ENCODE peak calls at places on chromosomes 5 and 9, in eight cellular contexts. One of them, this sample, is unnamed.

GRCh38 chr9:70792796-70793195 is 328.6 kb downstream of the TRPM3 start:
- DNase-seq in caudate nucleus: no peak
- DNase-seq in occipital lobe: no peak
- DNase-seq in GM23248: no peak
- DNase-seq in GM23338: no peak
- DNase-seq in HepG2: no peak
- DNase-seq in mesothelial cell of epicardium: no peak
- DNase-seq in stimulated activated CD4-positive, alpha-beta T cell treated with anti-CD3 and anti-CD28 coated beads, Interleukin-2, amount 100 ng/mL, for 48 hours: no peak
- DNase-seq in this sample: no peak

GRCh38 chr9:137460363-137461315 is 1.5 kb upstream of the NSMF start:
- DNase-seq in GM23248: no peak
- DNase-seq in occipital lobe: no peak
- DNase-seq in mesothelial cell of epicardium: no peak
- DNase-seq in HepG2: no peak
- DNase-seq in caudate nucleus: no peak
- DNase-seq in stimulated activated CD4-positive, alpha-beta T cell treated with anti-CD3 and anti-CD28 coated beads, Interleukin-2, amount 100 ng/mL, for 48 hours: no peak
- DNase-seq in GM23338: no peak
- DNase-seq in this sample: no peak

GRCh38 chr5:126600631-126601511 is at the start of gene PHAX:
- DNase-seq in occipital lobe: peak
- DNase-seq in mesothelial cell of epicardium: peak
- DNase-seq in caudate nucleus: peak
- DNase-seq in HepG2: peak
- DNase-seq in stimulated activated CD4-positive, alpha-beta T cell treated with anti-CD3 and anti-CD28 coated beads, Interleukin-2, amount 100 ng/mL, for 48 hours: peak
- DNase-seq in GM23338: peak
- DNase-seq in GM23248: peak
- DNase-seq in this sample: peak

GRCh38 chr5:56729488-56729887 is 85.9 kb upstream of the MAP3K1 start:
- DNase-seq in HepG2: no peak
- DNase-seq in stimulated activated CD4-positive, alpha-beta T cell treated with anti-CD3 and anti-CD28 coated beads, Interleukin-2, amount 100 ng/mL, for 48 hours: no peak
- DNase-seq in caudate nucleus: no peak
- DNase-seq in GM23338: no peak
- DNase-seq in occipital lobe: no peak
- DNase-seq in mesothelial cell of epicardium: no peak
- DNase-seq in GM23248: no peak
- DNase-seq in this sample: no peak

GRCh38 chr5:127009784-127010183 is 20.6 kb downstream of the MARCHF3 start:
- DNase-seq in GM23248: no peak
- DNase-seq in HepG2: no peak
- DNase-seq in stimulated activated CD4-positive, alpha-beta T cell treated with anti-CD3 and anti-CD28 coated beads, Interleukin-2, amount 100 ng/mL, for 48 hours: no peak
- DNase-seq in GM23338: no peak
- DNase-seq in mesothelial cell of epicardium: no peak
- DNase-seq in occipital lobe: no peak
- DNase-seq in caudate nucleus: no peak
- DNase-seq in this sample: no peak

GRCh38 chr5:43428034-43428712 is 16.0 kb upstream of the CCL28 start:
- DNase-seq in mesothelial cell of epicardium: no peak
- DNase-seq in GM23338: no peak
- DNase-seq in caudate nucleus: no peak
- DNase-seq in occipital lobe: no peak
- DNase-seq in HepG2: no peak
- DNase-seq in stimulated activated CD4-positive, alpha-beta T cell treated with anti-CD3 and anti-CD28 coated beads, Interleukin-2, amount 100 ng/mL, for 48 hours: no peak
- DNase-seq in GM23248: peak
- DNase-seq in this sample: no peak

GRCh38 chr9:34611251-34611810 is 566 bp downstream of the RPP25L start:
- DNase-seq in GM23248: peak
- DNase-seq in mesothelial cell of epicardium: no peak
- DNase-seq in stimulated activated CD4-positive, alpha-beta T cell treated with anti-CD3 and anti-CD28 coated beads, Interleukin-2, amount 100 ng/mL, for 48 hours: no peak
- DNase-seq in occipital lobe: no peak
- DNase-seq in HepG2: no peak
- DNase-seq in caudate nucleus: no peak
- DNase-seq in GM23338: no peak
- DNase-seq in this sample: no peak

GRCh38 chr9:98944130-98945074 is 695 bp downstream of the COL15A1 start:
- DNase-seq in GM23248: peak
- DNase-seq in occipital lobe: no peak
- DNase-seq in mesothelial cell of epicardium: peak
- DNase-seq in caudate nucleus: no peak
- DNase-seq in stimulated activated CD4-positive, alpha-beta T cell treated with anti-CD3 and anti-CD28 coated beads, Interleukin-2, amount 100 ng/mL, for 48 hours: peak
- DNase-seq in HepG2: no peak
- DNase-seq in GM23338: peak
- DNase-seq in this sample: peak

GRCh38 chr5:148786456-148786855 is 40.0 kb upstream of the ADRB2 start:
- DNase-seq in GM23338: no peak
- DNase-seq in stimulated activated CD4-positive, alpha-beta T cell treated with anti-CD3 and anti-CD28 coated beads, Interleukin-2, amount 100 ng/mL, for 48 hours: no peak
- DNase-seq in GM23248: peak
- DNase-seq in mesothelial cell of epicardium: no peak
- DNase-seq in occipital lobe: no peak
- DNase-seq in HepG2: no peak
- DNase-seq in caudate nucleus: no peak
- DNase-seq in this sample: no peak

GRCh38 chr5:96680759-96681158 is 18.6 kb downstream of the CAST start:
- DNase-seq in GM23248: no peak
- DNase-seq in caudate nucleus: no peak
- DNase-seq in GM23338: no peak
- DNase-seq in mesothelial cell of epicardium: no peak
- DNase-seq in occipital lobe: no peak
- DNase-seq in HepG2: no peak
- DNase-seq in stimulated activated CD4-positive, alpha-beta T cell treated with anti-CD3 and anti-CD28 coated beads, Interleukin-2, amount 100 ng/mL, for 48 hours: no peak
- DNase-seq in this sample: no peak

GRCh38 chr9:113999256-114000062 is 78.6 kb downstream of the AMBP start:
- DNase-seq in GM23338: no peak
- DNase-seq in caudate nucleus: no peak
- DNase-seq in stimulated activated CD4-positive, alpha-beta T cell treated with anti-CD3 and anti-CD28 coated beads, Interleukin-2, amount 100 ng/mL, for 48 hours: no peak
- DNase-seq in occipital lobe: no peak
- DNase-seq in GM23248: peak
- DNase-seq in HepG2: no peak
- DNase-seq in mesothelial cell of epicardium: peak
- DNase-seq in this sample: no peak

GRCh38 chr9:78682206-78682605 is 385.3 kb downstream of the PSAT1 start:
- DNase-seq in occipital lobe: no peak
- DNase-seq in caudate nucleus: no peak
- DNase-seq in GM23248: no peak
- DNase-seq in mesothelial cell of epicardium: no peak
- DNase-seq in stimulated activated CD4-positive, alpha-beta T cell treated with anti-CD3 and anti-CD28 coated beads, Interleukin-2, amount 100 ng/mL, for 48 hours: no peak
- DNase-seq in HepG2: no peak
- DNase-seq in GM23338: no peak
- DNase-seq in this sample: no peak

GRCh38 chr5:144166696-144167095 is 3.8 kb downstream of the YIPF5 start:
- DNase-seq in GM23338: no peak
- DNase-seq in GM23248: peak
- DNase-seq in stimulated activated CD4-positive, alpha-beta T cell treated with anti-CD3 and anti-CD28 coated beads, Interleukin-2, amount 100 ng/mL, for 48 hours: no peak
- DNase-seq in occipital lobe: no peak
- DNase-seq in mesothelial cell of epicardium: no peak
- DNase-seq in HepG2: no peak
- DNase-seq in caudate nucleus: no peak
- DNase-seq in this sample: no peak

GRCh38 chr5:78331523-78332080 is 28.8 kb upstream of the SCAMP1 start:
- DNase-seq in stimulated activated CD4-positive, alpha-beta T cell treated with anti-CD3 and anti-CD28 coated beads, Interleukin-2, amount 100 ng/mL, for 48 hours: no peak
- DNase-seq in caudate nucleus: no peak
- DNase-seq in occipital lobe: no peak
- DNase-seq in GM23338: no peak
- DNase-seq in mesothelial cell of epicardium: no peak
- DNase-seq in GM23248: no peak
- DNase-seq in HepG2: peak
- DNase-seq in this sample: peak

GRCh38 chr5:150561571-150562295 is 53.8 kb downstream of the NDST1 start:
- DNase-seq in GM23338: no peak
- DNase-seq in caudate nucleus: no peak
- DNase-seq in stimulated activated CD4-positive, alpha-beta T cell treated with anti-CD3 and anti-CD28 coated beads, Interleukin-2, amount 100 ng/mL, for 48 hours: no peak
- DNase-seq in GM23248: no peak
- DNase-seq in mesothelial cell of epicardium: no peak
- DNase-seq in HepG2: no peak
- DNase-seq in occipital lobe: no peak
- DNase-seq in this sample: no peak

GRCh38 chr9:35746583-35746982 is 2.4 kb downstream of the GBA2 start:
- DNase-seq in mesothelial cell of epicardium: no peak
- DNase-seq in occipital lobe: no peak
- DNase-seq in caudate nucleus: no peak
- DNase-seq in GM23248: peak
- DNase-seq in HepG2: peak
- DNase-seq in stimulated activated CD4-positive, alpha-beta T cell treated with anti-CD3 and anti-CD28 coated beads, Interleukin-2, amount 100 ng/mL, for 48 hours: no peak
- DNase-seq in GM23338: no peak
- DNase-seq in this sample: no peak

GRCh38 chr9:133351908-133352634 is 4.1 kb downstream of the RPL7A start:
- DNase-seq in GM23338: peak
- DNase-seq in caudate nucleus: no peak
- DNase-seq in stimulated activated CD4-positive, alpha-beta T cell treated with anti-CD3 and anti-CD28 coated beads, Interleukin-2, amount 100 ng/mL, for 48 hours: peak
- DNase-seq in HepG2: peak
- DNase-seq in mesothelial cell of epicardium: no peak
- DNase-seq in occipital lobe: no peak
- DNase-seq in GM23248: peak
- DNase-seq in this sample: peak

GRCh38 chr5:40549611-40550010 is 130.1 kb upstream of the PTGER4 start:
- DNase-seq in caudate nucleus: no peak
- DNase-seq in stimulated activated CD4-positive, alpha-beta T cell treated with anti-CD3 and anti-CD28 coated beads, Interleukin-2, amount 100 ng/mL, for 48 hours: no peak
- DNase-seq in HepG2: no peak
- DNase-seq in mesothelial cell of epicardium: no peak
- DNase-seq in GM23338: no peak
- DNase-seq in occipital lobe: no peak
- DNase-seq in GM23248: peak
- DNase-seq in this sample: no peak

GRCh38 chr5:84088996-84089395 is 295.7 kb downstream of the EDIL3 start:
- DNase-seq in HepG2: peak
- DNase-seq in caudate nucleus: no peak
- DNase-seq in GM23248: peak
- DNase-seq in mesothelial cell of epicardium: no peak
- DNase-seq in GM23338: peak
- DNase-seq in occipital lobe: no peak
- DNase-seq in stimulated activated CD4-positive, alpha-beta T cell treated with anti-CD3 and anti-CD28 coated beads, Interleukin-2, amount 100 ng/mL, for 48 hours: no peak
- DNase-seq in this sample: peak

GRCh38 chr5:44952376-44952775 is 143.6 kb downstream of the MRPS30 start:
- DNase-seq in caudate nucleus: no peak
- DNase-seq in stimulated activated CD4-positive, alpha-beta T cell treated with anti-CD3 and anti-CD28 coated beads, Interleukin-2, amount 100 ng/mL, for 48 hours: no peak
- DNase-seq in GM23338: peak
- DNase-seq in occipital lobe: no peak
- DNase-seq in GM23248: peak
- DNase-seq in mesothelial cell of epicardium: no peak
- DNase-seq in HepG2: peak
- DNase-seq in this sample: peak

GRCh38 chr5:150694638-150695037 is 6.2 kb downstream of the RBM22 start:
- DNase-seq in mesothelial cell of epicardium: no peak
- DNase-seq in stimulated activated CD4-positive, alpha-beta T cell treated with anti-CD3 and anti-CD28 coated beads, Interleukin-2, amount 100 ng/mL, for 48 hours: no peak
- DNase-seq in GM23248: peak
- DNase-seq in occipital lobe: no peak
- DNase-seq in HepG2: no peak
- DNase-seq in caudate nucleus: no peak
- DNase-seq in GM23338: no peak
- DNase-seq in this sample: no peak

GRCh38 chr5:65803699-65804426 is 81.9 kb downstream of the NLN start:
- DNase-seq in stimulated activated CD4-positive, alpha-beta T cell treated with anti-CD3 and anti-CD28 coated beads, Interleukin-2, amount 100 ng/mL, for 48 hours: no peak
- DNase-seq in HepG2: no peak
- DNase-seq in caudate nucleus: no peak
- DNase-seq in GM23338: no peak
- DNase-seq in GM23248: no peak
- DNase-seq in occipital lobe: no peak
- DNase-seq in mesothelial cell of epicardium: no peak
- DNase-seq in this sample: no peak

GRCh38 chr9:133112361-133113026 is 8.5 kb downstream of the RALGDS start:
- DNase-seq in GM23248: no peak
- DNase-seq in stimulated activated CD4-positive, alpha-beta T cell treated with anti-CD3 and anti-CD28 coated beads, Interleukin-2, amount 100 ng/mL, for 48 hours: no peak
- DNase-seq in GM23338: no peak
- DNase-seq in HepG2: no peak
- DNase-seq in caudate nucleus: no peak
- DNase-seq in mesothelial cell of epicardium: no peak
- DNase-seq in occipital lobe: no peak
- DNase-seq in this sample: no peak

GRCh38 chr9:121886759-121887485 is 206.2 kb downstream of the TTLL11 start:
- DNase-seq in mesothelial cell of epicardium: no peak
- DNase-seq in occipital lobe: no peak
- DNase-seq in stimulated activated CD4-positive, alpha-beta T cell treated with anti-CD3 and anti-CD28 coated beads, Interleukin-2, amount 100 ng/mL, for 48 hours: peak
- DNase-seq in GM23248: no peak
- DNase-seq in GM23338: no peak
- DNase-seq in HepG2: no peak
- DNase-seq in caudate nucleus: no peak
- DNase-seq in this sample: no peak

GRCh38 chr5:10509593-10509992 is 54.3 kb upstream of the ANKRD33B start:
- DNase-seq in occipital lobe: no peak
- DNase-seq in mesothelial cell of epicardium: no peak
- DNase-seq in stimulated activated CD4-positive, alpha-beta T cell treated with anti-CD3 and anti-CD28 coated beads, Interleukin-2, amount 100 ng/mL, for 48 hours: no peak
- DNase-seq in HepG2: no peak
- DNase-seq in GM23338: no peak
- DNase-seq in caudate nucleus: no peak
- DNase-seq in GM23248: no peak
- DNase-seq in this sample: no peak

GRCh38 chr9:123342247-123342646 is 13.8 kb upstream of the CRB2 start:
- DNase-seq in GM23338: no peak
- DNase-seq in occipital lobe: no peak
- DNase-seq in GM23248: no peak
- DNase-seq in stimulated activated CD4-positive, alpha-beta T cell treated with anti-CD3 and anti-CD28 coated beads, Interleukin-2, amount 100 ng/mL, for 48 hours: no peak
- DNase-seq in caudate nucleus: no peak
- DNase-seq in HepG2: no peak
- DNase-seq in mesothelial cell of epicardium: no peak
- DNase-seq in this sample: no peak

GRCh38 chr5:57749396-57749795 is 266.8 kb upstream of the ACTBL2 start:
- DNase-seq in HepG2: no peak
- DNase-seq in mesothelial cell of epicardium: no peak
- DNase-seq in stimulated activated CD4-positive, alpha-beta T cell treated with anti-CD3 and anti-CD28 coated beads, Interleukin-2, amount 100 ng/mL, for 48 hours: no peak
- DNase-seq in GM23248: peak
- DNase-seq in GM23338: no peak
- DNase-seq in caudate nucleus: no peak
- DNase-seq in occipital lobe: no peak
- DNase-seq in this sample: no peak

GRCh38 chr5:154756203-154756870 is 1.2 kb downstream of the LARP1 start:
- DNase-seq in GM23248: peak
- DNase-seq in stimulated activated CD4-positive, alpha-beta T cell treated with anti-CD3 and anti-CD28 coated beads, Interleukin-2, amount 100 ng/mL, for 48 hours: peak
- DNase-seq in occipital lobe: peak
- DNase-seq in caudate nucleus: no peak
- DNase-seq in HepG2: no peak
- DNase-seq in GM23338: no peak
- DNase-seq in mesothelial cell of epicardium: peak
- DNase-seq in this sample: peak

GRCh38 chr9:24961787-24962186 is 416.1 kb upstream of the IZUMO3 start:
- DNase-seq in HepG2: no peak
- DNase-seq in occipital lobe: no peak
- DNase-seq in mesothelial cell of epicardium: no peak
- DNase-seq in stimulated activated CD4-positive, alpha-beta T cell treated with anti-CD3 and anti-CD28 coated beads, Interleukin-2, amount 100 ng/mL, for 48 hours: no peak
- DNase-seq in GM23338: no peak
- DNase-seq in caudate nucleus: no peak
- DNase-seq in GM23248: no peak
- DNase-seq in this sample: no peak

GRCh38 chr9:136646827-136647711 is 15.6 kb upstream of the EGFL7 start:
- DNase-seq in occipital lobe: no peak
- DNase-seq in caudate nucleus: no peak
- DNase-seq in stimulated activated CD4-positive, alpha-beta T cell treated with anti-CD3 and anti-CD28 coated beads, Interleukin-2, amount 100 ng/mL, for 48 hours: no peak
- DNase-seq in GM23248: no peak
- DNase-seq in GM23338: no peak
- DNase-seq in mesothelial cell of epicardium: no peak
- DNase-seq in HepG2: no peak
- DNase-seq in this sample: no peak

GRCh38 chr5:141001854-141002666 is 35.8 kb downstream of the PCDHAC2 start:
- DNase-seq in GM23248: peak
- DNase-seq in occipital lobe: no peak
- DNase-seq in mesothelial cell of epicardium: peak
- DNase-seq in stimulated activated CD4-positive, alpha-beta T cell treated with anti-CD3 and anti-CD28 coated beads, Interleukin-2, amount 100 ng/mL, for 48 hours: no peak
- DNase-seq in HepG2: no peak
- DNase-seq in GM23338: peak
- DNase-seq in caudate nucleus: no peak
- DNase-seq in this sample: peak

GRCh38 chr5:91541696-91542095 is 158.6 kb upstream of the ARRDC3 start:
- DNase-seq in HepG2: no peak
- DNase-seq in GM23248: peak
- DNase-seq in caudate nucleus: no peak
- DNase-seq in occipital lobe: no peak
- DNase-seq in stimulated activated CD4-positive, alpha-beta T cell treated with anti-CD3 and anti-CD28 coated beads, Interleukin-2, amount 100 ng/mL, for 48 hours: no peak
- DNase-seq in GM23338: no peak
- DNase-seq in mesothelial cell of epicardium: no peak
- DNase-seq in this sample: no peak

GRCh38 chr5:121974261-121974660 is 12.5 kb downstream of the SRFBP1 start:
- DNase-seq in stimulated activated CD4-positive, alpha-beta T cell treated with anti-CD3 and anti-CD28 coated beads, Interleukin-2, amount 100 ng/mL, for 48 hours: no peak
- DNase-seq in mesothelial cell of epicardium: no peak
- DNase-seq in GM23248: peak
- DNase-seq in GM23338: peak
- DNase-seq in caudate nucleus: no peak
- DNase-seq in HepG2: no peak
- DNase-seq in occipital lobe: no peak
- DNase-seq in this sample: no peak

GRCh38 chr9:13377286-13377925 is 97.9 kb upstream of the MPDZ start:
- DNase-seq in stimulated activated CD4-positive, alpha-beta T cell treated with anti-CD3 and anti-CD28 coated beads, Interleukin-2, amount 100 ng/mL, for 48 hours: no peak
- DNase-seq in occipital lobe: no peak
- DNase-seq in GM23248: peak
- DNase-seq in HepG2: no peak
- DNase-seq in caudate nucleus: no peak
- DNase-seq in mesothelial cell of epicardium: no peak
- DNase-seq in GM23338: no peak
- DNase-seq in this sample: no peak